ENCODE peak calls at places on chromosomes 6 and 20, in eight cellular contexts. N is stimulated activated CD8-positive, alpha-beta memory T cell treated with anti-CD3 and anti-CD28 coated beads, Interleukin-4, amount 100 ng/mL, for 48 hours; L is GM04503; P is RCC 7860; Q is psoas muscle; S is left lobe of liver; U is memory B cell; I is mammary epithelial cell. G is an unnamed sample.
A peak's percentile ranks its signal among the peaks of the same experiment; 100 is the strongest.

GRCh38 chr6:7042056-7042653 is 65.6 kb upstream of the RREB1 start:
- DNase-seq in Q (no peak), P (no peak), U (no peak), N (no peak), I (no peak), L (no peak), S (peak; percentile 55), G (no peak)

GRCh38 chr6:101662111-101662897 is 268.8 kb downstream of the GRIK2 start:
- DNase-seq in L (no peak), I (no peak), N (no peak), P (no peak), U (no peak), Q (no peak), S (no peak), G (no peak)

GRCh38 chr20:54668271-54669053 is 193.1 kb downstream of the DOK5 start:
- DNase-seq in Q (no peak), I (no peak), L (no peak), S (no peak), P (no peak), U (peak; percentile 16), N (peak; percentile 44), G (peak; percentile 45)

GRCh38 chr6:31103136-31103535 is 9.2 kb downstream of the C6orf15 start:
- DNase-seq in P (no peak), U (no peak), L (no peak), S (no peak), Q (no peak), N (no peak), I (no peak), G (no peak)

GRCh38 chr6:168047841-168048723 is 30.9 kb downstream of the FRMD1 start:
- DNase-seq in N (no peak), S (no peak), Q (no peak), P (no peak), U (no peak), I (no peak), L (no peak), G (no peak)

GRCh38 chr20:11852801-11853200 is 64.9 kb upstream of the BTBD3 start:
- DNase-seq in Q (no peak), L (no peak), I (peak; percentile 62), S (no peak), N (no peak), P (no peak), U (no peak), G (peak; percentile 63)

GRCh38 chr6:129501401-129502051 is 208.5 kb downstream of the ARHGAP18 start:
- DNase-seq in L (peak; percentile 60), U (no peak), N (no peak), I (peak; percentile 98), Q (peak; percentile 54), S (no peak), P (peak; percentile 84), G (peak; percentile 88)

GRCh38 chr20:36773123-36773547 is 428 bp downstream of the DSN1 start:
- DNase-seq in N (no peak), S (no peak), P (no peak), U (no peak), L (no peak), Q (no peak), I (no peak), G (no peak)

GRCh38 chr6:13413906-13414555 is 73.4 kb downstream of the GFOD1 start:
- DNase-seq in N (no peak), L (no peak), Q (peak; percentile 60), P (no peak), I (no peak), S (peak; percentile 69), U (no peak), G (no peak)